ENCODE peak calls at places on chromosomes 2 and 18, in six cellular contexts. V is transverse colon, U is right cardiac atrium, T is HTR-8/SVneo, R is endothelial cell of umbilical vein, S is KBM-7. B is an unnamed sample.

GRCh38 chr18:30920757-30921156 is 121.8 kb downstream of the DSC3 start:
- DNase-seq in R (peak), U (no peak), V (no peak), T (no peak), S (no peak), B (no peak)

GRCh38 chr2:240815761-240816583 is 4.0 kb downstream of the KIF1A start:
- DNase-seq in U (no peak), V (no peak), S (no peak), T (no peak), R (no peak), B (no peak)

GRCh38 chr2:25361261-25362048 is 19.7 kb upstream of the DNMT3A start:
- DNase-seq in V (no peak), T (no peak), S (no peak), U (no peak), R (no peak), B (no peak)

GRCh38 chr2:168652997-168653906 is 149.2 kb upstream of the NOSTRIN start:
- DNase-seq in V (no peak), U (no peak), T (no peak), S (no peak), R (no peak), B (no peak)

GRCh38 chr2:120005834-120006521 is 6.9 kb upstream of the EPB41L5 start:
- DNase-seq in T (no peak), V (no peak), S (no peak), U (no peak), R (no peak), B (peak)

GRCh38 chr2:216474925-216475670 is 23.5 kb upstream of the RPL37A start:
- DNase-seq in T (no peak), V (no peak), R (no peak), S (peak), U (no peak), B (peak)

GRCh38 chr2:215950009-215950408 is 63.3 kb downstream of the MREG start:
- DNase-seq in V (no peak), T (peak), R (peak), S (peak), U (no peak), B (peak)

GRCh38 chr2:128643221-128644065 is 324.8 kb upstream of the HS6ST1 start:
- DNase-seq in V (no peak), R (no peak), T (no peak), U (no peak), S (no peak), B (no peak)

GRCh38 chr2:166361351-166362153 is 14.2 kb downstream of the SCN9A start:
- DNase-seq in T (no peak), V (no peak), S (peak), R (peak), U (no peak), B (no peak)

GRCh38 chr18:70411307-70411706 is 122.5 kb downstream of the SOCS6 start:
- DNase-seq in U (no peak), T (no peak), R (no peak), S (no peak), V (no peak), B (no peak)

GRCh38 chr2:165499131-165499530 is 29.6 kb downstream of the CSRNP3 start:
- DNase-seq in R (no peak), V (no peak), T (no peak), S (no peak), U (no peak), B (no peak)

GRCh38 chr2:62596061-62596658 is 90.2 kb upstream of the TMEM17 start:
- DNase-seq in V (no peak), R (peak), U (no peak), S (no peak), T (no peak), B (no peak)

GRCh38 chr2:160111951-160112798 is 49.8 kb upstream of the PLA2R1 start:
- DNase-seq in V (no peak), T (no peak), S (no peak), R (no peak), U (no peak), B (peak)

GRCh38 chr2:229231885-229232284 is 39.2 kb downstream of the PID1 start:
- DNase-seq in U (no peak), T (no peak), R (no peak), S (no peak), V (no peak), B (no peak)

GRCh38 chr2:237223208-237223861 is 137.6 kb downstream of the COPS8 start:
- DNase-seq in T (peak), R (peak), V (no peak), S (no peak), U (peak), B (no peak)

GRCh38 chr2:121028577-121028976 is 256.4 kb downstream of the TFCP2L1 start:
- DNase-seq in T (no peak), S (no peak), U (no peak), R (no peak), V (no peak), B (no peak)

GRCh38 chr2:97751752-97752151 is 38.4 kb downstream of the ZAP70 start:
- DNase-seq in U (no peak), S (no peak), V (no peak), R (no peak), T (no peak), B (no peak)

GRCh38 chr2:208315081-208315788 is 49.2 kb downstream of the PIKFYVE start:
- DNase-seq in S (peak), T (no peak), U (no peak), V (no peak), R (no peak), B (peak)

GRCh38 chr18:48590678-48591077 is 51.8 kb downstream of the CTIF start:
- DNase-seq in R (no peak), T (no peak), U (no peak), V (no peak), S (no peak), B (no peak)

GRCh38 chr2:216109962-216110614 is 940 bp downstream of the XRCC5 start:
- DNase-seq in V (no peak), U (no peak), T (peak), R (peak), S (peak), B (no peak)

B was measured in GM20000.